ENCODE peak calls at places on chromosomes 13 and 19, in nine cellular contexts. R is naive thymus-derived CD4-positive, alpha-beta T cell; M is heart right ventricle; L is left ventricle myocardium inferior; C is lower lobe of right lung; T is body of pancreas; Q is mammary epithelial cell; N is brain microvascular endothelial cell; G is AG04450. K is an unnamed sample.

GRCh38 chr19:10404888-10405808 is 1.8 kb upstream of the CDC37 start:
- DNase-seq in C (no peak), T (no peak), L (no peak), R (no peak), Q (no peak), N (no peak), M (no peak), G (no peak), K (no peak)

GRCh38 chr13:114132419-114133121 is at the start of gene RASA3:
- DNase-seq in L (peak), G (no peak), R (peak), Q (peak), M (peak), N (peak), T (peak), C (peak), K (peak)

GRCh38 chr13:40446365-40446764 is 220.1 kb downstream of the FOXO1 start:
- DNase-seq in N (no peak), G (no peak), Q (no peak), C (no peak), R (no peak), M (no peak), T (no peak), L (no peak), K (no peak)

GRCh38 chr19:55606817-55607216 is 1.4 kb downstream of the ZNF865 start:
- DNase-seq in M (no peak), G (no peak), C (no peak), N (no peak), Q (no peak), T (no peak), L (no peak), R (no peak), K (no peak)

GRCh38 chr19:44741841-44742352 is 6.6 kb upstream of the BCL3 start:
- DNase-seq in R (no peak), N (peak), G (peak), Q (peak), C (peak), T (peak), L (peak), M (peak), K (peak)

GRCh38 chr13:20969182-20969581 is 66.6 kb upstream of the XPO4 start:
- DNase-seq in C (no peak), G (no peak), Q (peak), L (no peak), N (peak), T (no peak), R (no peak), M (no peak), K (no peak)

GRCh38 chr19:35712529-35712909 is 5.3 kb upstream of the KMT2B start:
- DNase-seq in T (no peak), N (no peak), G (no peak), L (no peak), M (no peak), R (no peak), Q (no peak), C (no peak), K (no peak)

GRCh38 chr13:113088691-113089020 is 16.9 kb upstream of the F7 start:
- DNase-seq in N (no peak), M (no peak), G (no peak), L (peak), R (no peak), C (peak), T (no peak), Q (no peak), K (no peak)

GRCh38 chr19:18932216-18932841 is 8.7 kb downstream of the HOMER3 start:
- DNase-seq in C (peak), L (peak), R (peak), G (no peak), M (peak), T (peak), N (no peak), Q (no peak), K (peak)

GRCh38 chr19:31175564-31176348 is 173.5 kb downstream of the TSHZ3 start:
- DNase-seq in M (no peak), T (no peak), Q (no peak), L (no peak), N (no peak), C (no peak), R (no peak), G (no peak), K (no peak)

GRCh38 chr13:102597029-102598015 is 536 bp downstream of the TPP2 start:
- DNase-seq in Q (peak), G (no peak), N (peak), M (peak), L (peak), C (peak), R (peak), T (no peak), K (no peak)

GRCh38 chr13:80654638-80655249 is 313.8 kb upstream of the SPRY2 start:
- DNase-seq in L (no peak), R (no peak), M (no peak), C (peak), T (peak), Q (no peak), N (no peak), G (no peak), K (no peak)

GRCh38 chr19:38845374-38846024 is 4.3 kb downstream of the HNRNPL start:
- DNase-seq in M (no peak), G (no peak), T (no peak), N (no peak), L (no peak), C (no peak), Q (no peak), R (no peak), K (no peak)

GRCh38 chr13:101204270-101205011 is 211.9 kb downstream of the NALCN start:
- DNase-seq in R (no peak), M (no peak), G (no peak), N (no peak), L (no peak), T (no peak), Q (no peak), C (no peak), K (no peak)

GRCh38 chr13:96020155-96020575 is 33.0 kb downstream of the UGGT2 start:
- DNase-seq in G (peak), Q (peak), T (peak), L (no peak), M (peak), R (no peak), N (peak), C (no peak), K (peak)

GRCh38 chr19:29624489-29625210 is 18.6 kb downstream of the POP4 start:
- DNase-seq in G (no peak), L (no peak), N (no peak), C (no peak), Q (no peak), T (no peak), R (no peak), M (no peak), K (no peak)

GRCh38 chr13:74796126-74796643 is 662.0 kb upstream of the KLF12 start:
- DNase-seq in Q (no peak), N (no peak), M (no peak), C (no peak), G (no peak), T (no peak), R (no peak), L (no peak), K (peak)

GRCh38 chr13:71210861-71211260 is 656.1 kb downstream of the DACH1 start:
- DNase-seq in M (no peak), R (no peak), G (no peak), C (no peak), T (no peak), L (no peak), N (no peak), Q (no peak), K (no peak)

GRCh38 chr13:112861876-112862615 is 107.0 kb upstream of the MCF2L start:
- DNase-seq in C (no peak), T (no peak), R (no peak), N (no peak), G (no peak), M (no peak), L (no peak), Q (no peak), K (no peak)

GRCh38 chr19:54188224-54188871 is 1.0 kb downstream of the MBOAT7 start:
- DNase-seq in Q (peak), M (no peak), N (peak), R (no peak), L (no peak), T (no peak), C (peak), G (no peak), K (no peak)

GRCh38 chr13:98022210-98022609 is 68.7 kb downstream of the IPO5 start:
- DNase-seq in C (no peak), R (no peak), N (peak), G (peak), M (peak), Q (peak), L (no peak), T (no peak), K (peak)

GRCh38 chr19:18223860-18224524 is 2.2 kb downstream of the PDE4C start:
- DNase-seq in N (no peak), C (peak), G (no peak), Q (no peak), R (peak), M (peak), L (peak), T (peak), K (no peak)

GRCh38 chr13:113153810-113154748 is 4.4 kb upstream of the PROZ start:
- DNase-seq in R (peak), G (no peak), M (peak), L (peak), C (peak), T (peak), Q (peak), N (peak), K (peak)

DNA sequence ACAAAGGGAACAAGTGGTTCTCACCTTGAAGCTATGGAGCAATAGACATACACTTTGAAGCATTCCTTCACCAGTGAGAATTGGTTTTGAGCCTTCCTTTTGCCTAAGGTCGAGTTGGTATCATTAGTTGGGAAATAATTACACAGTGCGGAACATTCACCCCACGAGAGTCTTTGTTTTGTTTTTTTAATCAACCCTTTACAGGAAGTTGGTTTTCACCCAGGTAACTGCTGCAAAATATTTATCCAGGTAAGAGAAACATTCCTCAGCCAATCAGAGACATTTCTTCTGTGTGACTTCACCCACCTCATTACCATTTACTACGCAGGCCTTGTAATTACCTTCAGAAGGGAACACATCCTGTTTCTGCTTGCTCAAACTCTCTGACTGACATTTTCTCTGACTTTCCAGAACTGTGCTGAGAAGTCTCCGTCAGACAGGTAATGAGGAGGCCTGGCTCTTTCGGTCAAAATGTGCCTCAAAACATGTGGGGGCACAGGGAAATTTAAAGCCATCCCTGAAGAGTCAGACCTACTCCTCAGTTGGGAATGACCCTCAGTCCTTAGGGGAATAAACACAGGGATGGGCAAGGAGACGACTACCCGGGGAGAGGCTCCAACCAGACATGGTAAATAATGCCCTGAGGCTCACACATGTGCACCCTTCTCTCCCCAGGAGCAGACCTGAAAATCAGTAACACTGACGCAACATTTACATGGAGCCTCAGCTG is 22.7 kb upstream of the SERP2 start:
- DNase-seq in N (no peak), L (no peak), G (no peak), C (no peak), M (no peak), R (peak), Q (no peak), T (no peak), K (no peak)
- H3K27ac ChIP-seq in N (no peak), L (no peak), G (no peak), C (peak), M (no peak), R (no peak), Q (no peak), T (no peak), K (no peak)

DNA sequence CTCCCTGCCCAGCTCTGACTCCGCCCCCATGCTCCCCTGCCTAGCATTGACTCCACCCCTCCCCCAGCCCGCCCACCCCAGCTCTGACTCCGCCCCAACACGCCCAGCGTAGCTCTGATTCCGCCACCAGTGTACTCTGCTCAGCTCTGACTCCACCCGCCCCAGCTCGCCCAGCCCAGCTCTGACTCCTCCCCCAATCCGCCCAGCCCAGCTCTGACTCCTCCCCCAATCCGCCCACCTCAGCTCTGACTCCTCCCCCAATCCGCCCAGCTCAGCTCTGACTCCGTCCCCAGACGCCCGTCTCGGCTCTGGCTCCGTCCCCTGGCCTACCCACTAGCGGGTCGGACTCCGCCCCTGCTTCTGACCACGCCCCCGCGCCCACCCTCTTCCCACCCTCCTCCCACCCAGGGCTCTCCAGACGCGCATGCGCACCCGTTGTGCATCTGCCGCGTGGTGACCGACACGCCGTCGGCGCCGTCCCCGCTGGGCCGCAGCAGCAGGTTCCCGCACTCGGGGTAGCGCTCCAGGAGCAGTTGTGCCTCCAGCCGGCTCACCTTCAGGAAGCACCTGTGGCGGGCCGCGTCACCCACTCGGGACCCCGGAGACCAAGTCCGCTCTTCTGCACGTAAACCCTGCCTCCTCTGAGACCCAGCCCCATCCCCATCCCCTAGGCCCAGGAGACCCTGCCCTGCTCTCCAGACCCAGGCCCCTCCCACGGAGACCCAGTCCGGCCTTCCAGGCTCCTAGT is 10.2 kb downstream of the STAP2 start:
- DNase-seq in L (peak), C (peak), T (peak), N (peak), G (peak), R (peak), M (peak), Q (no peak), K (peak)
- H3K27ac ChIP-seq in L (peak), C (peak), T (peak), N (peak), G (no peak), R (peak), M (no peak), Q (no peak), K (no peak)

DNA sequence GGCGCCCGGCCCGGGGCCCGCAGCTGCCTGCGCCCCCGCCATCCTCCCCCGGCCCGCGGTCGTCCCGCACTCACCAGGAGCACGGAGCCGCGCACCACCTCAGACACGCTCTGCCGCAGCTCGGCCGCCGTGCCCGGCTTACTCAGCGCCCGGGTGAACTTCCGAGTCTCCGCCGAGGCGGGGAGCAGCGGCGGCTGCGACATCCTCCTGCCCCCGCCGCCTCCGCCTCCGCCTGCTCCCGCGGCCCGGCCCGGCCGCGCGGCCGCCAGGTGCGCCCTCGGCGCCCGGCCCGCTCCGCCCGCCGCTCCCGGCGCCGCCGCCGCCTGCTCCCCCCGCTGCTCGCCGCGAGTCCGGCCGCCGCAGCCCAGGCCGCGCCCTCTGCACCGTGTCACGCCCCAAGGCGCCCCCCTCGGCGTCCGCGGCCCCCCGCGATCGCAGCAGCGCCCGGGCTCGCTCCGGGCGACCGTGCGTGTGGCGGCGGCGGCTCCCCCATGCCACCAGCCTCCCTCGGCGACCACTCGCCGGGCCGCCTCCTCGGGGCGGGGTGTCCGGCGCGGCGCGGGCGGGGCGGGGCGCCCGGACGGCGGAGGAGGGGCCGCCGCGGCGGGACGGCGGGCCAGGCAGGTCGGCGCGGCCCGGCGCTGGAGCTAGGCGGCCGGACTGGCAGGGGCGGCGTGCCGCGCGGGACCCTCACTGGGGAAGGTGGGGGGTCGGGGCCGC is 108.4 kb upstream of the DOCK9 start:
- DNase-seq in M (peak), N (peak), G (no peak), R (peak), Q (peak), T (peak), L (peak), C (peak), K (peak)
- H3K27ac ChIP-seq in M (peak), N (no peak), G (no peak), R (peak), Q (peak), T (peak), L (peak), C (peak), K (peak)

GRCh38 chr19:48964205-48965032 is 690 bp upstream of the FTL start:
- DNase-seq in C (peak), T (no peak), Q (no peak), N (peak), L (peak), G (no peak), R (peak), M (no peak), K (peak)
- H3K27ac ChIP-seq in C (peak), T (peak), Q (peak), N (peak), L (peak), G (peak), R (peak), M (peak), K (peak)

DNA sequence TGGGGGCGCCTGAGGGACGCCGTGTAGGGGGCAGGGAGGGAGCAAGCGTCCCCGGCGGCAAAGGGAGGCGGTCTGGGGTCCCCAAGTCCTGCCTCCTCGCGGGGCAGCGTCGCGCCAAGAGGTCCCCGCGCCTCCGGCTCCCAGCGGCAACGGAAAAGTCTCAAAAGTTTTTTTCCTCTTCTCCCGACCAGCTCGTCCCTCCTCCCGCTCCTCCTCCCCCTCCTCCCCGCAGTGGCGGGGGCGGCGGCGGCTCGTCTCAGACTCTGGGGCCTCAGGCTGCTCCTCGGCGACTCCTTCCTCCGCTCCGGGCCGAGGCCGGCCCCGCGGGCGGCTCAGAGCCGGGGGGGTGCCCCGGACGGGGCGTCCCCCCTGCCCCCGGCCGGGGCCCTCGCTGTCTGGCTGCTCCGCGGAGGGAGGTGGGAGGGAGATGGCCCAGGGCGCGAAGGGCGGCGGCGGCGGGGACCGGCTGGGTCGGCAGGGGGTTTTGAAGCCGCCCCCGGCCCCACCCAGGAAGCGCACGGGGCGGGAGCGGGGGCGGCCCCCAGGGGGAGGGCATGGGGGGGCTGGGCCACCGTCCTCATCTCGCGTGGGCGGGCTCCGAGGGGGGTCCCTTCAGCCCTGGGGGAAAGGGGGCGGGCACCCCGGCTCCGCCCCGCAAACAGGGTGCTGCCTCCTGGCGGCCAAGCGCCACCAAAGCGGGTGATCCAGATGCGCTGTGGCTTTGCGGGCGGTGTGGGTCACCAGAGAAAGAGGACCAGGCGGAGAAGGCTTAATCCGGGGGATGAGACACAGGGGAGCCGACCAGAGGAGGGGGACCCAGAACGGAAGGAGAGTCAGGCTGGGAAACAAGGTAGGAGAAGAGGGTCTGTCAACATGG is at the start of gene TGFB1:
- DNase-seq in T (peak), R (peak), M (peak), L (peak), N (peak), Q (peak), G (peak), C (peak), K (peak)
- H3K27ac ChIP-seq in T (peak), R (peak), M (peak), L (peak), N (peak), Q (peak), G (peak), C (peak), K (peak)

DNA sequence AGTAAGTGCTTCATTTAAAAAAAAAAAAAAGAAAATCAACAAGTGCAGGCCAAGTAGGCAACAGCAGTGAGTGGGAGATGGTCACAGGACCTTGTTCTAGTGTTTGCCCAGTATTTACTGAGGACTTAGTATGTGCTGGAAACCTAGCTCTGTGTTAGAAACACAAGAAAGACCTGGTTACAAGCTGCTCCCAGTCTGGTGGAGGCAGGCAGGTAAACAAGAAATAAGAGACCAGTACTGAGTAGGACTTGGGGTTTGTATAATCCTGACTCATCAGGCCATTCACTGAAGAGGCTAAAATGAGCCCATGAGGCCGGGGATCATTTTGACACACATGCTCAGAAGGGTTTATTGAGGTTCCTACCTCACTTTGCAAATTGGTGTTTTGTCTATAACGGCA is 21.5 kb upstream of the SERPINE3 start:
- DNase-seq in M (no peak), Q (no peak), C (no peak), L (no peak), N (no peak), T (no peak), G (no peak), R (no peak), K (no peak)
- H3K27ac ChIP-seq in M (no peak), Q (no peak), C (no peak), L (no peak), N (no peak), T (no peak), G (no peak), R (no peak), K (no peak)

K was measured in caudate nucleus.